ENCODE peak calls at places on chromosomes 7 and 10, in five cellular contexts. One of them, this sample, is unnamed. For H3K27me3, the result is how much of the 10 kb centered on the place peaks cover.

GRCh38 chr7:140885735-140886334 is 38.9 kb downstream of the BRAF start:
- ATAC-seq in K562: no peak
- ATAC-seq in GM12878: peak
- ATAC-seq in naive thymus-derived CD4-positive, alpha-beta T cell: peak
- ATAC-seq in foreskin keratinocyte: no peak
- ATAC-seq in this sample: no peak

GRCh38 chr7:128106840-128107239 is 75.6 kb upstream of the LRRC4 start:
- ATAC-seq in K562: no peak
- ATAC-seq in GM12878: no peak
- ATAC-seq in naive thymus-derived CD4-positive, alpha-beta T cell: no peak
- ATAC-seq in foreskin keratinocyte: peak
- ATAC-seq in this sample: no peak

GRCh38 chr7:27677912-27678612 is 15.4 kb upstream of the HIBADH start:
- ATAC-seq in K562: peak
- ATAC-seq in GM12878: no peak
- ATAC-seq in naive thymus-derived CD4-positive, alpha-beta T cell: no peak
- ATAC-seq in foreskin keratinocyte: peak
- ATAC-seq in this sample: peak

GRCh38 chr7:151864081-151864480 is 12.8 kb downstream of the PRKAG2 start:
- ATAC-seq in K562: peak
- ATAC-seq in GM12878: no peak
- ATAC-seq in naive thymus-derived CD4-positive, alpha-beta T cell: no peak
- ATAC-seq in foreskin keratinocyte: no peak
- ATAC-seq in this sample: no peak

GRCh38 chr7:115009736-115010435 is 88.0 kb downstream of the MDFIC start:
- ATAC-seq in K562: no peak
- ATAC-seq in GM12878: no peak
- ATAC-seq in naive thymus-derived CD4-positive, alpha-beta T cell: no peak
- ATAC-seq in foreskin keratinocyte: no peak
- ATAC-seq in this sample: peak

GRCh38 chr10:113911839-113912238 is 57.4 kb downstream of the NHLRC2 start:
- ATAC-seq in K562: no peak
- ATAC-seq in GM12878: no peak
- ATAC-seq in naive thymus-derived CD4-positive, alpha-beta T cell: no peak
- ATAC-seq in foreskin keratinocyte: no peak
- ATAC-seq in this sample: no peak

GRCh38 chr7:18498327-18498726 is 2.8 kb downstream of the HDAC9 start:
- ATAC-seq in K562: no peak
- ATAC-seq in GM12878: no peak
- ATAC-seq in naive thymus-derived CD4-positive, alpha-beta T cell: no peak
- ATAC-seq in foreskin keratinocyte: no peak
- ATAC-seq in this sample: no peak

GRCh38 chr7:74568658-74569057 is 88.9 kb upstream of the GTF2I start:
- ATAC-seq in K562: no peak
- ATAC-seq in GM12878: no peak
- ATAC-seq in naive thymus-derived CD4-positive, alpha-beta T cell: no peak
- ATAC-seq in foreskin keratinocyte: no peak
- ATAC-seq in this sample: no peak

GRCh38 chr7:33107136-33108066 is 1.8 kb downstream of the RP9 start:
- ATAC-seq in K562: peak
- ATAC-seq in GM12878: peak
- ATAC-seq in naive thymus-derived CD4-positive, alpha-beta T cell: peak
- ATAC-seq in foreskin keratinocyte: peak
- ATAC-seq in this sample: no peak

GRCh38 chr10:104844073-104844472 is 203.0 kb downstream of the SORCS3 start:
- ATAC-seq in K562: no peak
- ATAC-seq in GM12878: peak
- ATAC-seq in naive thymus-derived CD4-positive, alpha-beta T cell: no peak
- ATAC-seq in foreskin keratinocyte: no peak
- ATAC-seq in this sample: no peak

GRCh38 chr7:44467217-44467548 is 23.3 kb downstream of the NUDCD3 start:
- ATAC-seq in K562: no peak
- ATAC-seq in GM12878: no peak
- ATAC-seq in naive thymus-derived CD4-positive, alpha-beta T cell: no peak
- ATAC-seq in foreskin keratinocyte: no peak
- ATAC-seq in this sample: no peak

GRCh38 chr7:35437619-35438275 is 183.8 kb upstream of the TBX20 start:
- ATAC-seq in K562: no peak
- ATAC-seq in GM12878: no peak
- ATAC-seq in naive thymus-derived CD4-positive, alpha-beta T cell: no peak
- ATAC-seq in foreskin keratinocyte: no peak
- ATAC-seq in this sample: no peak

GRCh38 chr7:44152971-44153947 is 12.1 kb upstream of the MYL7 start:
- ATAC-seq in K562: no peak
- ATAC-seq in GM12878: no peak
- ATAC-seq in naive thymus-derived CD4-positive, alpha-beta T cell: no peak
- ATAC-seq in foreskin keratinocyte: no peak
- ATAC-seq in this sample: no peak

GRCh38 chr10:90872648-90873020 is 860 bp downstream of the RPP30 start:
- ATAC-seq in K562: no peak
- ATAC-seq in GM12878: peak
- ATAC-seq in naive thymus-derived CD4-positive, alpha-beta T cell: no peak
- ATAC-seq in foreskin keratinocyte: peak
- ATAC-seq in this sample: no peak

GRCh38 chr10:470339-471003 is 219.0 kb downstream of the DIP2C start:
- ATAC-seq in K562: peak
- ATAC-seq in GM12878: no peak
- ATAC-seq in naive thymus-derived CD4-positive, alpha-beta T cell: peak
- ATAC-seq in foreskin keratinocyte: no peak
- ATAC-seq in this sample: no peak

GRCh38 chr7:128398016-128398840 is 11.6 kb downstream of the IMPDH1 start:
- ATAC-seq in K562: peak
- ATAC-seq in GM12878: peak
- ATAC-seq in naive thymus-derived CD4-positive, alpha-beta T cell: peak
- ATAC-seq in foreskin keratinocyte: peak
- ATAC-seq in this sample: peak

GRCh38 chr7:50476953-50477625 is 26.9 kb upstream of the FIGNL1 start:
- ATAC-seq in K562: no peak
- ATAC-seq in GM12878: no peak
- ATAC-seq in naive thymus-derived CD4-positive, alpha-beta T cell: no peak
- ATAC-seq in foreskin keratinocyte: no peak
- ATAC-seq in this sample: no peak

GRCh38 chr7:151397026-151397425 is 12.8 kb downstream of the WDR86 start:
- ATAC-seq in K562: no peak
- ATAC-seq in GM12878: no peak
- ATAC-seq in naive thymus-derived CD4-positive, alpha-beta T cell: no peak
- ATAC-seq in foreskin keratinocyte: no peak
- ATAC-seq in this sample: no peak

DNA sequence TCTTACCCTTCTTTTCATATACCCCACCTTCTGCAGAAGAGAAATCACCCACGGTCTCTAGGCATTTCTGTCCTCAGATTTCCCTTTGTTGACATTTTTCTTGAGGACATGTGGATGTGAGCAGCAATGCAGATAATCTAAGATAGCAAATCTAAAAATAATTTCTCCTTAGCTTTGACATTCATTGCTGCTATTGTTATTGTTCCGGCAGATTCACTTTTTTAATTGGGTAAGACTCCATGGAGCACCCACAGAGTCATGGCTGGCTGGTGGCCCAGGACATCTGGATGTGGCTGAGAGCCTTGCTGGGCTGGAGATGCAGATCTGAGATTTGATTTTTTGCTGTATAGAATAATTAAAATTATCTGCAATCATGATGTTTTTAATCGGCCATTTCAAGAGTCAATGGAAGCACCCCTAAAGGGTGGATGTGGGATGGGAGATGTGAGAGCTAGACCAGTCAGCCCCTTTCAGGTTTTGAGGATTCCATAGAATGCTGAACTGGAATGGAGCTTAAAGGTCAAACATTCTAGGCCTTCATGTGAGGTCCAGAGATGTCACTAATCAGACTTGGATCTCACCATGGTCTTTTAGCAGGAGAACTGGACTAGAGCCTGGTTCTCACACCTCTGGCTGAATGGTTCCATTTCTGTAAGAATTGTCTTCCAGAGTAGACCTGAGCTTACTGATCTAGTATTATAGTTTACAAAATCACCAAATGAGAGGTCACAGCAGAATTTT is 37.5 kb downstream of the TAS2R41 start:
- ATAC-seq in K562: no peak
- ATAC-seq in GM12878: no peak
- ATAC-seq in naive thymus-derived CD4-positive, alpha-beta T cell: no peak
- ATAC-seq in foreskin keratinocyte: no peak
- ATAC-seq in this sample: no peak
- H3K27me3 ChIP-seq in K562: under half
- H3K27me3 ChIP-seq in GM12878: under half
- H3K27me3 ChIP-seq in naive thymus-derived CD4-positive, alpha-beta T cell: under half
- H3K27me3 ChIP-seq in foreskin keratinocyte: under half
- H3K27me3 ChIP-seq in this sample: under half

GRCh38 chr10:117718970-117719369 is 176.4 kb downstream of the EMX2 start:
- ATAC-seq in K562: no peak
- ATAC-seq in GM12878: no peak
- ATAC-seq in naive thymus-derived CD4-positive, alpha-beta T cell: no peak
- ATAC-seq in foreskin keratinocyte: no peak
- ATAC-seq in this sample: no peak

GRCh38 chr10:117716896-117717295 is 174.3 kb downstream of the EMX2 start:
- ATAC-seq in K562: no peak
- ATAC-seq in GM12878: no peak
- ATAC-seq in naive thymus-derived CD4-positive, alpha-beta T cell: no peak
- ATAC-seq in foreskin keratinocyte: peak
- ATAC-seq in this sample: no peak

GRCh38 chr10:117721883-117722282 is 179.3 kb downstream of the EMX2 start:
- ATAC-seq in K562: no peak
- ATAC-seq in GM12878: no peak
- ATAC-seq in naive thymus-derived CD4-positive, alpha-beta T cell: no peak
- ATAC-seq in foreskin keratinocyte: no peak
- ATAC-seq in this sample: no peak

GRCh38 chr10:117720931-117721826 is 178.6 kb downstream of the EMX2 start:
- ATAC-seq in K562: no peak
- ATAC-seq in GM12878: no peak
- ATAC-seq in naive thymus-derived CD4-positive, alpha-beta T cell: no peak
- ATAC-seq in foreskin keratinocyte: no peak
- ATAC-seq in this sample: no peak

GRCh38 chr10:117719558-117719957 is 177.0 kb downstream of the EMX2 start:
- ATAC-seq in K562: no peak
- ATAC-seq in GM12878: no peak
- ATAC-seq in naive thymus-derived CD4-positive, alpha-beta T cell: no peak
- ATAC-seq in foreskin keratinocyte: no peak
- ATAC-seq in this sample: no peak
- H3K27me3 ChIP-seq in K562: under half
- H3K27me3 ChIP-seq in GM12878: under half
- H3K27me3 ChIP-seq in naive thymus-derived CD4-positive, alpha-beta T cell: under half
- H3K27me3 ChIP-seq in foreskin keratinocyte: under half
- H3K27me3 ChIP-seq in this sample: half or more

GRCh38 chr10:101779544-101780186 is 3.6 kb downstream of the NPM3 start:
- ATAC-seq in K562: no peak
- ATAC-seq in GM12878: peak
- ATAC-seq in naive thymus-derived CD4-positive, alpha-beta T cell: peak
- ATAC-seq in foreskin keratinocyte: peak
- ATAC-seq in this sample: peak

GRCh38 chr10:101781655-101781983 is 1.6 kb downstream of the NPM3 start:
- ATAC-seq in K562: no peak
- ATAC-seq in GM12878: no peak
- ATAC-seq in naive thymus-derived CD4-positive, alpha-beta T cell: no peak
- ATAC-seq in foreskin keratinocyte: no peak
- ATAC-seq in this sample: no peak

GRCh38 chr10:101778781-101779543 is 3.0 kb upstream of the FGF8 start:
- ATAC-seq in K562: peak
- ATAC-seq in GM12878: peak
- ATAC-seq in naive thymus-derived CD4-positive, alpha-beta T cell: no peak
- ATAC-seq in foreskin keratinocyte: peak
- ATAC-seq in this sample: no peak

GRCh38 chr10:101780818-101781654 is 2.2 kb downstream of the NPM3 start:
- ATAC-seq in K562: peak
- ATAC-seq in GM12878: peak
- ATAC-seq in naive thymus-derived CD4-positive, alpha-beta T cell: peak
- ATAC-seq in foreskin keratinocyte: peak
- ATAC-seq in this sample: peak

DNA sequence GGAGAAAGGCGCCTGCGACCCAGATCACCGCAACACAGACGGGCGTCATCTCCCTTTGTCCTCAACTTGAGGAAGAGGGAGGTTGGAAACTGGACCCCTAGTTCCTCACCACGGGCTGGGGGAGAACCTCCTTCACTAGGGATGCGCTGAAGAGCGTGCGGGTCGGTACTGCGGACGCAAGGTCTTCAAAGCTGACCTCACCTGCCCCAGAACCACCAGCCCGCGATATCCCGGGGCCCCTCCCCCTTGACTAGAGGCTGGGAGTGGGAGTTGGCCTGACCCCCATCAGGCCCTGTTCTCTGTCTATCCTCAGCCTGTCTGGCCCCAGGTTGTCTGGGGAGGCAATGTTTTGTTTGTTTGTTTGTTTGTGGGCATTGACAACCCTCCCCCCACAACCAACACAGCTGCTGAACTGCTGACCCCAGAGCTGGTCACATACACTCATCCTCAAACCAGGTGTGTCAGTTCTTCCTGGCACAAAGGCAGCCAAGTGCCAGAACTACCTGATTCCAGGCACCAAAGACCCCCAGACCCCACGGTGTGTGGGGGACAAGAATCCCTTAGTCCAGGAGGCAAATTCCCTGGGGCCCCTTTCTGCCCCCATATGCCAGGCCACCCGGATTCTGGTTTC is 2.9 kb downstream of the NPM3 start:
- ATAC-seq in K562: no peak
- ATAC-seq in GM12878: peak
- ATAC-seq in naive thymus-derived CD4-positive, alpha-beta T cell: no peak
- ATAC-seq in foreskin keratinocyte: no peak
- ATAC-seq in this sample: no peak
- H3K27me3 ChIP-seq in K562: under half
- H3K27me3 ChIP-seq in GM12878: under half
- H3K27me3 ChIP-seq in naive thymus-derived CD4-positive, alpha-beta T cell: under half
- H3K27me3 ChIP-seq in foreskin keratinocyte: under half
- H3K27me3 ChIP-seq in this sample: under half

GRCh38 chr10:92689663-92690210 is at the start of gene HHEX:
- ATAC-seq in K562: peak
- ATAC-seq in GM12878: peak
- ATAC-seq in naive thymus-derived CD4-positive, alpha-beta T cell: peak
- ATAC-seq in foreskin keratinocyte: peak
- ATAC-seq in this sample: peak

GRCh38 chr10:92692085-92692671 is 2.4 kb downstream of the HHEX start:
- ATAC-seq in K562: peak
- ATAC-seq in GM12878: no peak
- ATAC-seq in naive thymus-derived CD4-positive, alpha-beta T cell: no peak
- ATAC-seq in foreskin keratinocyte: no peak
- ATAC-seq in this sample: no peak

GRCh38 chr10:92690211-92691041 is 671 bp downstream of the HHEX start:
- ATAC-seq in K562: peak
- ATAC-seq in GM12878: peak
- ATAC-seq in naive thymus-derived CD4-positive, alpha-beta T cell: peak
- ATAC-seq in foreskin keratinocyte: peak
- ATAC-seq in this sample: peak

GRCh38 chr10:92691591-92692084 is 1.9 kb downstream of the HHEX start:
- ATAC-seq in K562: peak
- ATAC-seq in GM12878: peak
- ATAC-seq in naive thymus-derived CD4-positive, alpha-beta T cell: peak
- ATAC-seq in foreskin keratinocyte: no peak
- ATAC-seq in this sample: no peak

DNA sequence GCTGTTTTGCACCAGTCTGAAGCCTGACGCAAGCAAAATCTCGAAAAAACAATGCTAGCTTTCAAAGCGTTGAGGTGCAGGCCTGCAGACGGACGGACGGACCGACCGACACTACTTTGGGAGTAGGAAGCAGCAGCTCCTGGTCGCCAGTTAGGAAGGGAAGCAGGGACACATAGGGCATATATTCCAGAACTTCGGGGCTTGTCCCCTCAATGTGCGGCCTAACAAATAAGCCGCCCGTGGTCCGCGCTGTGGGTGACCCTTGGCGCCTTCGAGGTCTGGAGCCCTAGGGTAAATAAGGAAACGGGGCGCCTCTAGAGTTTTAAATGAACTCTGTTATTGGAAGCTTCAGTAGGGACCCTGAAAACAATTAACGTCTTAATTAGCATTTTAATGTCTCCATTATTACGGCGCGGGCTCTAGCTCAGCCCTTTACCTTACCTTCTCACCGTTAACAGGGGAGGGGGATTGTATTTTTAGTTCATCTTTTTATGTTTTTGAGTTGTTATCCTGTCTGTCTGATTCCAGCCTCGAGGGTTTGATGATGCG is 1.4 kb downstream of the HHEX start:
- ATAC-seq in K562: no peak
- ATAC-seq in GM12878: no peak
- ATAC-seq in naive thymus-derived CD4-positive, alpha-beta T cell: peak
- ATAC-seq in foreskin keratinocyte: no peak
- ATAC-seq in this sample: no peak
- H3K27me3 ChIP-seq in K562: under half
- H3K27me3 ChIP-seq in GM12878: under half
- H3K27me3 ChIP-seq in naive thymus-derived CD4-positive, alpha-beta T cell: under half
- H3K27me3 ChIP-seq in foreskin keratinocyte: half or more
- H3K27me3 ChIP-seq in this sample: under half

This sample was measured in gastroesophageal sphincter.